ENCODE peak calls at places on chromosomes 2 and 18, in four cellular contexts. C is CD4-positive, alpha-beta T cell; J is H9; Q is colonic mucosa. K is an unnamed sample.

GRCh38 chr18:3118195-3119010 is 101.4 kb downstream of the MYOM1 start:
- DNase-seq in Q (no peak), J (no peak), C (no peak), K (no peak)

GRCh38 chr2:98538280-98539041 is 69.9 kb downstream of the COA5 start:
- DNase-seq in C (no peak), J (no peak), Q (no peak), K (peak)

GRCh38 chr18:57210101-57210661 is 63.3 kb downstream of the BOD1L2 start:
- DNase-seq in J (peak), Q (peak), C (no peak), K (peak)

GRCh38 chr2:10901565-10901964 is 10.2 kb upstream of the KCNF1 start:
- DNase-seq in C (no peak), J (no peak), Q (no peak), K (no peak)

GRCh38 chr2:197793456-197793855 is 8.3 kb upstream of the BOLL start:
- DNase-seq in J (no peak), C (no peak), Q (no peak), K (no peak)

GRCh38 chr2:53768233-53768542 is 584 bp downstream of the CHAC2 start:
- DNase-seq in J (peak), C (no peak), Q (no peak), K (no peak)

GRCh38 chr2:130368786-130369185 is 12.9 kb downstream of the PTPN18 start:
- DNase-seq in J (no peak), Q (no peak), C (no peak), K (no peak)

GRCh38 chr2:108409768-108410167 is 32.0 kb downstream of the SULT1C4 start:
- DNase-seq in Q (no peak), J (no peak), C (no peak), K (no peak)

GRCh38 chr18:50614838-50615237 is 55.0 kb downstream of the MAPK4 start:
- DNase-seq in Q (no peak), C (no peak), J (no peak), K (no peak)

GRCh38 chr2:96546797-96547196 is 10.2 kb downstream of the ARID5A start:
- DNase-seq in Q (no peak), J (no peak), C (no peak), K (no peak)

GRCh38 chr18:12904012-12904516 is 20.0 kb upstream of the PTPN2 start:
- DNase-seq in Q (no peak), J (no peak), C (no peak), K (no peak)

GRCh38 chr2:45681675-45682074 is 30.2 kb downstream of the PRKCE start:
- DNase-seq in C (no peak), J (no peak), Q (peak), K (no peak)

GRCh38 chr2:189111063-189111715 is 68.4 kb downstream of the COL5A2 start:
- DNase-seq in J (no peak), Q (no peak), C (no peak), K (no peak)

GRCh38 chr2:228642861-228643260 is 461.4 kb upstream of the SPHKAP start:
- DNase-seq in J (no peak), Q (no peak), C (no peak), K (no peak)

GRCh38 chr18:68803371-68803770 is 5.5 kb downstream of the CCDC102B start:
- DNase-seq in C (no peak), Q (peak), J (no peak), K (no peak)

GRCh38 chr2:148935791-148936190 is 60.8 kb downstream of the KIF5C start:
- DNase-seq in J (no peak), Q (no peak), C (no peak), K (no peak)

GRCh38 chr2:121994238-121995206 is 239.1 kb downstream of the TSN start:
- DNase-seq in Q (no peak), J (no peak), C (no peak), K (no peak)

GRCh38 chr2:129174143-129174542 is 805.3 kb upstream of the RAB6C start:
- DNase-seq in J (no peak), Q (no peak), C (no peak), K (no peak)

GRCh38 chr2:119206201-119206600 is 17.4 kb upstream of the STEAP3 start:
- DNase-seq in C (no peak), Q (no peak), J (no peak), K (no peak)

GRCh38 chr2:166117491-166117890 is 10.3 kb downstream of the SCN1A start:
- DNase-seq in C (no peak), Q (no peak), J (no peak), K (no peak)

GRCh38 chr18:54223568-54224241 is 764 bp downstream of the MBD2 start:
- DNase-seq in C (peak), Q (peak), J (peak), K (no peak)

GRCh38 chr2:150355440-150355839 is 132.0 kb downstream of the RND3 start:
- DNase-seq in C (no peak), Q (no peak), J (no peak), K (no peak)

GRCh38 chr2:150357770-150358467 is 129.5 kb downstream of the RND3 start:
- DNase-seq in Q (no peak), J (no peak), C (no peak), K (no peak)

DNA sequence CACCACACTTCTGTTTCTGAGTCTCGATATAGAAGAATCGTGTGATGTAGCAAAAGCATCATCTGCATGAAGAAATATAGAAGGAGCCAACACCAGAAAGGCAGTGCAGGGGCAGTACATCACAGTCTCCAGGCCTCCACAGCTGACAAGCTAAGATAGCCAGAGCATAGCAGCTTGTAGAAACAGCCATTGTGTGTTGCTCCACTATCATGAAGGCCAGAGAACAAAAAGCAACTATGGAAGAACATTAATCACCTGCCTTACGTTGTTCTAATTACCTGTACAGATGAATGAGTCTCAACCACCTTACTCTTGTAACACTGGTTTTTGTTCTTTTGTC is 129.0 kb downstream of the RND3 start:
- DNase-seq in C (no peak), Q (no peak), J (no peak), K (no peak)
- H3K27ac ChIP-seq in C (no peak), Q (no peak), J (no peak), K (no peak)

DNA sequence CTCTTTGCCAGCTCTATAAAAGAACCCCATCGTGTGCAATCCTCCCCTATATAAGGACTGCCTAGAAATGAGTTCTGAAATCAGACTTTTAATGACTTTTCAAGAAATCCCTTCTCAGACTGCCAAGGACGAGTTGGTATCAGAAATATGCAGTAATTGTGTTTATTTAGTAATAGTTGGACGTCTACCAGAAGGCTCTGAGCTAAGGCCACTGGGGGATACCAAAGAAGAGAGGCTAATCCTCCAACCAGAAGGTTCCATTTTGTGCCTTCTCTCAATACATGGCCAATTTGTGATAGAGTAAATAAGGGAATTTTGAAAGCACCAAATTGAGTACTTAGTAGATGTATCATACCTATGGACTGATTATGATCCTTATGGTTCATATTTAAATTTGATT is 82.4 kb upstream of the LTBP1 start:
- DNase-seq in C (no peak), Q (no peak), J (no peak), K (no peak)
- H3K27ac ChIP-seq in C (no peak), Q (no peak), J (no peak), K (no peak)

DNA sequence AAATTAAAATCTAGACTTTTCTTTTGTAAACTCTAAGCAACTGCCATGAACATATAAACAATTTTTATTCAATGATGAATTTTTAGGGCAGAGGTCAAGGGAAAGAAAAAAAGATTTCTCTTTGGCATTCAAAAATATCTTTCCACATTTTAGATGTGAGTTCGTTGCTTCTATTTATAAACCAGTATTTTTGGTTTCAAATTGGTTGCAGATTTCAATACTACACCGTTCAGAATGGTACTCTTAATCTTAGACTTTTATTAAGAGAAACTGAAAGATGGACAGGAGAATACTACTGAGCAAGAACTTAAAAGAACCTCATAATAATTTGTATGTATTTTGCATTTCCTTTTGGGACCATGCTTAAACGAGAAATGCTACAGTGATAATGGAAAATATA is 293.7 kb upstream of the CCDC68 start:
- DNase-seq in J (no peak), Q (no peak), C (no peak), K (no peak)
- H3K27ac ChIP-seq in J (no peak), Q (no peak), C (no peak), K (no peak)

GRCh38 chr2:168804214-168804613 is 1.8 kb downstream of the NOSTRIN start:
- DNase-seq in Q (no peak), J (no peak), C (no peak), K (no peak)
- H3K27ac ChIP-seq in Q (no peak), J (no peak), C (no peak), K (no peak)

DNA sequence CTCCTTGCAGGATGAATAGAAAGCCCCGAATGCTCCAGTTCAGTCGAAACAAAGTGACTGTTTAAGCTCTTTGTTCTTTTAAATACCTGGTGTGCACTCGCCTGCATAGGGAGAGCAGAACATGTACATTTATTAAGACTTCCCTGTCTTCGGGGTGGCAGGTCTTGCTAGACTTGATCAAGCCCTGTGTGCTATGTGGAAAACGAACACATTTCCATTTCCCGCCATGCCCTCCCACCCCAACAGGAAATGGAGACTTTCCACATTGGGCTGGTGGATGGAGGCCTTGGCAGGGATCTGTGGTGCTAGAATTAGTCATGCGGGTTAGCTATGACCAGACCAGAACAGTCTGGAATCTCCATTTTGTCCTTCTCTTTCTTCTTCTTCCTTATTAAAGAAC is 321.0 kb upstream of the THSD7B start:
- DNase-seq in C (no peak), J (no peak), Q (no peak), K (no peak)
- H3K27ac ChIP-seq in C (no peak), J (no peak), Q (no peak), K (no peak)

GRCh38 chr2:36354816-36355156 is 792 bp upstream of the CRIM1 start:
- DNase-seq in C (no peak), Q (no peak), J (no peak), K (no peak)

GRCh38 chr2:36352024-36352398 is 3.6 kb upstream of the CRIM1 start:
- DNase-seq in Q (no peak), J (peak), C (no peak), K (no peak)

GRCh38 chr2:36355157-36355889 is at the start of gene CRIM1:
- DNase-seq in Q (peak), C (no peak), J (peak), K (peak)

GRCh38 chr2:36351291-36352023 is 4.1 kb upstream of the CRIM1 start:
- DNase-seq in J (no peak), C (no peak), Q (no peak), K (no peak)

GRCh38 chr2:36352711-36353110 is 2.9 kb upstream of the CRIM1 start:
- DNase-seq in C (no peak), J (no peak), Q (no peak), K (no peak)
- H3K27ac ChIP-seq in C (no peak), J (no peak), Q (no peak), K (peak)

K was measured in caudate nucleus.